ENCODE peak calls at places on chromosomes 5 and 9, in eight cellular contexts. W is aorta; D is PC-9; A is adrenal gland; U is psoas muscle; I is CD4-positive, alpha-beta memory T cell; V is effector memory CD4-positive, alpha-beta T cell; C is neural progenitor cell. S is an unnamed sample.

GRCh38 chr9:68505681-68506409 is 34.8 kb downstream of the TMEM252 start:
- DNase-seq in W (no peak), D (no peak), A (no peak), U (no peak), I (no peak), V (no peak), C (no peak), S (peak; percentile 24)

GRCh38 chr5:67290620-67291019 is 94.0 kb upstream of the CD180 start:
- DNase-seq in W (no peak), D (no peak), A (no peak), U (no peak), I (no peak), V (no peak), C (no peak), S (no peak)

GRCh38 chr9:5430912-5431311 is 6.8 kb downstream of the PLGRKT start:
- DNase-seq in W (no peak), D (no peak), A (no peak), U (no peak), I (no peak), V (no peak), C (no peak), S (no peak)

GRCh38 chr9:12232836-12233235 is 460.3 kb upstream of the TYRP1 start:
- DNase-seq in W (no peak), D (no peak), A (no peak), U (no peak), I (no peak), V (no peak), C (no peak), S (no peak)

GRCh38 chr5:36606437-36607113 is at the start of gene SLC1A3:
- DNase-seq in W (peak; percentile 68), D (no peak), A (peak; percentile 53), U (peak; percentile 34), I (no peak), V (no peak), C (peak; percentile 85), S (peak; percentile 55)

GRCh38 chr5:142900926-142901325 is 130.7 kb downstream of the ARHGAP26 start:
- DNase-seq in W (no peak), D (peak; percentile 42), A (no peak), U (no peak), I (no peak), V (no peak), C (no peak), S (peak; percentile 73)

GRCh38 chr5:131550606-131551005 is 84.4 kb downstream of the RAPGEF6 start:
- DNase-seq in W (no peak), D (no peak), A (no peak), U (no peak), I (no peak), V (no peak), C (no peak), S (peak; percentile 68)

GRCh38 chr5:111742595-111742994 is 14.4 kb downstream of the NREP start:
- DNase-seq in W (no peak), D (no peak), A (peak; percentile 69), U (peak; percentile 16), I (no peak), V (no peak), C (no peak), S (no peak)

GRCh38 chr9:129761293-129761900 is 8.6 kb upstream of the PTGES start:
- DNase-seq in W (no peak), D (no peak), A (peak; percentile 39), U (peak; percentile 52), I (no peak), V (no peak), C (no peak), S (no peak)

GRCh38 chr5:39169081-39169480 is 50.3 kb downstream of the FYB1 start:
- DNase-seq in W (no peak), D (no peak), A (no peak), U (no peak), I (no peak), V (no peak), C (no peak), S (no peak)

GRCh38 chr5:10735569-10736255 is 25.3 kb downstream of the DAP start:
- DNase-seq in W (no peak), D (no peak), A (no peak), U (no peak), I (no peak), V (no peak), C (no peak), S (no peak)

GRCh38 chr5:378301-378891 is 56.9 kb downstream of the AHRR start:
- DNase-seq in W (peak; percentile 5), D (peak; percentile 0), A (no peak), U (no peak), I (no peak), V (no peak), C (no peak), S (no peak)

GRCh38 chr5:144139586-144139985 is 30.9 kb downstream of the YIPF5 start:
- DNase-seq in W (no peak), D (no peak), A (no peak), U (no peak), I (no peak), V (no peak), C (no peak), S (no peak)

GRCh38 chr5:172303090-172303995 is 19.8 kb upstream of the UBTD2 start:
- DNase-seq in W (no peak), D (peak; percentile 44), A (peak; percentile 84), U (no peak), I (no peak), V (no peak), C (no peak), S (peak; percentile 48)

GRCh38 chr5:145887217-145887616 is 14.4 kb upstream of the GRXCR2 start:
- DNase-seq in W (no peak), D (no peak), A (no peak), U (no peak), I (no peak), V (no peak), C (no peak), S (no peak)

GRCh38 chr9:132547052-132547431 is 35.4 kb upstream of the BARHL1 start:
- DNase-seq in W (no peak), D (no peak), A (no peak), U (no peak), I (no peak), V (no peak), C (no peak), S (no peak)

GRCh38 chr9:132546148-132547051 is 36.0 kb upstream of the BARHL1 start:
- DNase-seq in W (no peak), D (no peak), A (peak; percentile 30), U (no peak), I (no peak), V (no peak), C (peak; percentile 75), S (peak; percentile 75)

GRCh38 chr9:132547976-132548730 is 34.3 kb upstream of the BARHL1 start:
- DNase-seq in W (no peak), D (no peak), A (no peak), U (no peak), I (no peak), V (no peak), C (no peak), S (no peak)

GRCh38 chr9:132548971-132549649 is 33.3 kb upstream of the BARHL1 start:
- DNase-seq in W (no peak), D (no peak), A (no peak), U (no peak), I (no peak), V (no peak), C (no peak), S (no peak)

GRCh38 chr9:132547436-132547835 is 35.0 kb upstream of the BARHL1 start:
- DNase-seq in W (no peak), D (no peak), A (no peak), U (no peak), I (no peak), V (no peak), C (no peak), S (no peak)
- H3K27ac ChIP-seq in W (no peak overlapping the region), D (no peak overlapping the region), A (no peak overlapping the region), U (no peak overlapping the region), I (no peak overlapping the region), V (no peak overlapping the region), C (no peak overlapping the region), S (no peak overlapping the region)

GRCh38 chr9:91515074-91515687 is 91.5 kb upstream of the NFIL3 start:
- DNase-seq in W (peak; percentile 58), D (no peak), A (peak; percentile 45), U (peak; percentile 23), I (no peak), V (no peak), C (no peak), S (peak; percentile 26)
- H3K4me3 ChIP-seq in W (no peak overlapping the region), D (no peak overlapping the region), A (peak overlapping the region; percentile 21), U (no peak overlapping the region), I (no peak overlapping the region), V (no peak overlapping the region), C (no peak overlapping the region), S (no peak overlapping the region)

DNA sequence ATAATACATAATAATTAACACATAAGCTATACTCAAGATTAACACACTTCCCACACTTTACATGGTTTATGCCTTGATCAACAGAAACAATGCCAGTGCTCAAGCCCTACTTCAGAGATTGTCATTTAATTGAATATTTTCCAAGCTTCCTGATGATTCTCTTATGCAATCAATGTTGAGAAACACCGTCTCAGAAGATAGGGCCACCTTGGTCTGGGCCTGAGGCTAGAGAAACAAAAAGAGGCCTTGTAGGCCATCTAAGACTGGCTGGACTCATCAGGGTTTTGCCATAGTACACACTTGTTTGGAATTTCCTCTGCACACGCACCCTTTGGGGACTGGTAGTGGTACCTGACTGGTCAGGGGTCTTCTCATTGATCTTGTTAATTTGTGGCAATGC is 16.3 kb downstream of the C9orf152 start:
- DNase-seq in W (no peak), D (no peak), A (no peak), U (no peak), I (no peak), V (no peak), C (no peak), S (no peak)
- H3K27me3 ChIP-seq in W (no peaks in the 10 kb centered on the region), D (no peaks in the 10 kb centered on the region), A (no peaks in the 10 kb centered on the region), U (no peaks in the 10 kb centered on the region), I (no peaks in the 10 kb centered on the region), V (no peaks in the 10 kb centered on the region), C (no peaks in the 10 kb centered on the region), S (no peaks in the 10 kb centered on the region)

GRCh38 chr5:127705120-127705892 is 2.1 kb downstream of the CCDC192 start:
- DNase-seq in W (no peak), D (no peak), A (peak; percentile 54), U (no peak), I (no peak), V (no peak), C (no peak), S (no peak)

GRCh38 chr5:127702913-127703575 is at the start of gene CCDC192:
- DNase-seq in W (no peak), D (no peak), A (no peak), U (no peak), I (no peak), V (no peak), C (peak; percentile 30), S (no peak)

GRCh38 chr5:127707209-127707608 is 4.0 kb downstream of the CCDC192 start:
- DNase-seq in W (no peak), D (no peak), A (no peak), U (no peak), I (no peak), V (no peak), C (no peak), S (no peak)

GRCh38 chr5:127702434-127702833 is 757 bp upstream of the CCDC192 start:
- DNase-seq in W (no peak), D (no peak), A (no peak), U (no peak), I (no peak), V (no peak), C (no peak), S (no peak)

DNA sequence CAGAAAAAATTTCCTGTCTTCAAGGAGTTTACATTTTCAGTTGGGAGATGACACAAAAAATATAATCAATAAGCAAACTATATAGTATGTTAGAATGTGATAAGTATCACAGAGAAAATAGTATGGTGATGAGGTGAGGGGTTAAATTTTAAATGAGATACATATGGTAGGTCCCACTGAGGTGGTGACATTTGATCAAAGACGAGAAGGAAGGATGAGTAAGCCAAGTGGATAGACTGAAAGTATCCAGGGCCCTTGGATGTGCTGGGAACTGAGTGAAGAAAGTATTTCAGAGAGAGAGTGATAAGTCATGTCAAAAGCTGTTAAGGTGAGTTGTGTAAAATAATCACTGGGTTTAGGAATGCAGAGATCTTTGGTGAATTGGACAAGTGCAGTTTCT is 3.5 kb downstream of the CCDC192 start:
- DNase-seq in W (no peak), D (no peak), A (no peak), U (no peak), I (no peak), V (no peak), C (no peak), S (no peak)
- H3K27ac ChIP-seq in W (no peak overlapping the region), D (no peak overlapping the region), A (no peak overlapping the region), U (peak overlapping the region; percentile 23), I (no peak overlapping the region), V (no peak overlapping the region), C (no peak overlapping the region), S (no peak overlapping the region)